ENCODE peak calls at places on chromosomes 12 and 14, in seven cellular contexts. L, F, V, H, N, Y and X are unnamed samples.

GRCh38 chr14:94562019-94562418 is 777 bp downstream of the SERPINA4 start:
- DNase-seq in L (no peak), F (no peak), V (no peak), H (no peak), N (no peak), Y (no peak), X (no peak)

GRCh38 chr14:23578560-23579310 is at the start of gene JPH4:
- DNase-seq in L (peak), F (no peak), V (no peak), H (no peak), N (no peak), Y (no peak), X (no peak)

GRCh38 chr14:52131640-52132320 is 62.9 kb upstream of the NID2 start:
- DNase-seq in L (peak), F (no peak), V (peak), H (peak), N (peak), Y (peak), X (peak)

GRCh38 chr12:26097046-26097878 is 27.6 kb downstream of the BHLHE41 start:
- DNase-seq in L (peak), F (peak), V (peak), H (peak), N (peak), Y (peak), X (peak)

GRCh38 chr12:55996715-55997534 is at the start of gene SUOX:
- DNase-seq in L (peak), F (peak), V (peak), H (peak), N (peak), Y (peak), X (peak)

GRCh38 chr12:128643106-128643651 is 180.6 kb downstream of the SLC15A4 start:
- DNase-seq in L (no peak), F (no peak), V (no peak), H (no peak), N (no peak), Y (no peak), X (no peak)

GRCh38 chr14:74493343-74494261 is at the start of gene ISCA2:
- DNase-seq in L (peak), F (peak), V (peak), H (peak), N (peak), Y (peak), X (peak)

GRCh38 chr12:19323768-19324167 is 115.5 kb upstream of the AEBP2 start:
- DNase-seq in L (no peak), F (no peak), V (no peak), H (no peak), N (no peak), Y (no peak), X (no peak)

GRCh38 chr14:100535287-100536131 is 51.7 kb downstream of the BEGAIN start:
- DNase-seq in L (peak), F (no peak), V (no peak), H (no peak), N (no peak), Y (no peak), X (no peak)